ENCODE peak calls at places on chromosomes 13 and 19, in ten cellular contexts. X is heart right ventricle, C is psoas muscle, K is SK-N-SH, H is heart left ventricle, N is colonic mucosa, R is left lung, F is RWPE1, W is dorsolateral prefrontal cortex, T is cardiac muscle cell. Z is an unnamed sample.

GRCh38 chr13:112587767-112588489 is at the start of gene TUBGCP3:
- DNase-seq in H (peak; percentile 92), K (peak; percentile 97), F (peak; percentile 86), C (peak; percentile 92), T (peak; percentile 88), R (peak; percentile 87), N (peak; percentile 81), W (peak; percentile 85), X (peak; percentile 85), Z (peak; percentile 96)

GRCh38 chr19:3162418-3163229 is 15.9 kb upstream of the S1PR4 start:
- DNase-seq in C (no peak), W (no peak), T (peak; percentile 22), X (no peak), K (peak; percentile 66), N (no peak), F (peak; percentile 79), R (no peak), H (no peak), Z (no peak)

GRCh38 chr13:50676602-50677001 is 166.9 kb downstream of the DLEU7 start:
- DNase-seq in T (peak; percentile 54), N (no peak), K (no peak), F (no peak), R (no peak), W (no peak), H (no peak), C (no peak), X (no peak), Z (no peak)

GRCh38 chr19:54172764-54173699 is at the start of gene TMC4:
- DNase-seq in X (peak; percentile 54), N (peak; percentile 84), F (peak; percentile 69), R (peak; percentile 75), W (no peak), C (no peak), T (peak; percentile 62), H (peak; percentile 55), K (no peak), Z (peak; percentile 40)

GRCh38 chr13:104737713-104738112 is 1671.5 kb upstream of the SLC10A2 start:
- DNase-seq in H (no peak), X (no peak), R (no peak), F (no peak), T (peak; percentile 51), K (no peak), C (no peak), W (no peak), N (no peak), Z (no peak)

GRCh38 chr13:72295173-72295572 is 428.2 kb upstream of the DACH1 start:
- DNase-seq in W (no peak), C (no peak), R (no peak), H (no peak), N (no peak), K (no peak), T (peak; percentile 25), X (no peak), F (no peak), Z (no peak)

GRCh38 chr13:20291037-20291436 is 58.9 kb upstream of the GJB6 start:
- DNase-seq in R (no peak), W (no peak), N (no peak), H (no peak), K (no peak), C (no peak), X (no peak), F (no peak), T (no peak), Z (no peak)

GRCh38 chr19:17530586-17530985 is 19.1 kb downstream of the PGLS start:
- DNase-seq in K (no peak), R (no peak), W (no peak), X (no peak), C (no peak), H (no peak), F (no peak), N (no peak), T (no peak), Z (peak; percentile 53)

GRCh38 chr13:37868691-37869505 is 674 bp downstream of the TRPC4 start:
- DNase-seq in C (no peak), K (no peak), W (no peak), T (peak; percentile 72), F (no peak), X (no peak), N (no peak), H (peak; percentile 19), R (no peak), Z (peak; percentile 3)

GRCh38 chr13:27012482-27013197 is 159.0 kb downstream of the USP12 start:
- DNase-seq in C (no peak), N (no peak), K (no peak), R (no peak), W (no peak), H (no peak), X (no peak), F (peak; percentile 75), T (peak; percentile 83), Z (peak; percentile 6)

GRCh38 chr13:22592515-22592914 is 588.3 kb upstream of the SGCG start:
- DNase-seq in N (no peak), R (no peak), X (no peak), K (no peak), W (no peak), H (no peak), C (no peak), F (peak; percentile 8), T (no peak), Z (no peak)

GRCh38 chr19:8321760-8322637 is 703 bp downstream of the RPS28 start:
- DNase-seq in R (no peak), N (no peak), X (no peak), K (no peak), C (no peak), F (no peak), H (no peak), T (no peak), W (no peak), Z (no peak)

GRCh38 chr19:8325454-8325853 is 4.2 kb downstream of the RPS28 start:
- DNase-seq in X (no peak), F (no peak), C (peak; percentile 11), T (no peak), H (no peak), K (no peak), W (no peak), N (no peak), R (no peak), Z (no peak)

GRCh38 chr19:8323781-8324185 is 2.5 kb downstream of the RPS28 start:
- DNase-seq in K (no peak), C (peak; percentile 15), W (no peak), X (no peak), N (no peak), H (no peak), F (no peak), T (no peak), R (no peak), Z (no peak)

GRCh38 chr19:8322638-8322997 is 1.3 kb downstream of the RPS28 start:
- DNase-seq in X (no peak), N (no peak), T (no peak), W (no peak), K (no peak), C (no peak), R (no peak), F (no peak), H (no peak), Z (no peak)

GRCh38 chr19:8324186-8325050 is 3.1 kb downstream of the RPS28 start:
- DNase-seq in R (no peak), W (no peak), C (peak; percentile 56), H (peak; percentile 43), N (no peak), F (no peak), K (no peak), T (no peak), X (peak; percentile 38), Z (no peak)
- TF ChIP-seq CTCF in R (no peak), W (no peak), C (no peak), H (no peak), N (no peak), F (no peak), K (no peak), T (no peak), X (no peak), Z (no peak)

DNA sequence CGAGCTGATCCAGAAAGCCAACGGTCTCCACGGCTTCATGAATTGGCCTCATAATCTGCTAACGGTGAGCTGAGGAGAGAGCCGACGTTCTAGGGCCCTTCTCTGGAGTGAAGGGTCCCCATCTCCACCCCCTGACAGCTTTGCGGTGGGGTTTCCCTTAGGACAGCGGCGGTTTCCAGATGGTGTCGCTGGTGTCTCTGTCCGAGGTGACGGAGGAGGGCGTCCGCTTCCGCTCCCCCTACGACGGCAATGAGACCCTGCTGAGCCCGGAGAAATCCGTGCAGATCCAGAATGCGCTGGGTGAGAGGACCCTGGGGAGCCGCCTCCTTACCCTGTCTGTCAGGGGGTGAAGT is 692 bp downstream of the QTRT1 start:
- DNase-seq in C (no peak), W (no peak), H (no peak), R (no peak), F (no peak), K (peak; percentile 82), X (no peak), N (peak; percentile 41), T (no peak), Z (peak; percentile 83)
- H3K27ac ChIP-seq in C (peak overlapping the region; percentile 82), W (peak overlapping the region; percentile 45), H (no peak overlapping the region), R (no peak overlapping the region), F (peak overlapping the region; percentile 57), K (peak overlapping the region; percentile 46), X (peak overlapping the region; percentile 66), N (no peak overlapping the region), T (peak overlapping the region; percentile 48), Z (peak overlapping the region; percentile 76)

GRCh38 chr19:36213793-36214387 is 575 bp downstream of the ZNF565 start:
- DNase-seq in K (no peak), F (no peak), W (no peak), N (no peak), X (peak; percentile 7), C (no peak), H (peak; percentile 44), R (no peak), T (no peak), Z (peak; percentile 16)
- TF ChIP-seq CTCF in K (no peak), F (no peak), W (no peak), N (no peak), X (no peak), C (no peak), H (no peak), R (no peak), T (no peak), Z (no peak)

GRCh38 chr19:5575553-5575952 is 7.8 kb upstream of the TINCR start:
- DNase-seq in R (no peak), C (no peak), H (no peak), K (no peak), W (no peak), F (no peak), X (no peak), T (no peak), N (no peak), Z (no peak)

GRCh38 chr19:5567360-5567970 is at the start of gene TINCR:
- DNase-seq in T (no peak), F (no peak), W (no peak), C (no peak), N (no peak), R (no peak), H (no peak), X (no peak), K (peak; percentile 77), Z (no peak)

GRCh38 chr19:5567971-5568407 is 236 bp upstream of the TINCR start:
- DNase-seq in H (no peak), T (no peak), X (no peak), F (no peak), K (no peak), R (no peak), C (no peak), W (no peak), N (no peak), Z (no peak)

GRCh38 chr19:5571777-5572176 is 4.0 kb upstream of the TINCR start:
- DNase-seq in R (no peak), X (no peak), H (no peak), N (no peak), K (no peak), C (no peak), T (no peak), W (no peak), F (no peak), Z (no peak)

GRCh38 chr19:5572556-5573286 is 5.0 kb upstream of the TINCR start:
- DNase-seq in C (no peak), R (no peak), N (peak; percentile 58), F (no peak), K (peak; percentile 15), T (no peak), H (no peak), X (no peak), W (no peak), Z (peak; percentile 91)
- H3K27ac ChIP-seq in C (no peak overlapping the region), R (no peak overlapping the region), N (no peak overlapping the region), F (no peak overlapping the region), K (no peak overlapping the region), T (no peak overlapping the region), H (no peak overlapping the region), X (no peak overlapping the region), W (no peak overlapping the region), Z (peak overlapping the region; percentile 73)